ENCODE peak calls at places on chromosomes 5 and 9, in five cellular contexts. Q is GM12878, H is H1, M is HCT116, G is K562. S is an unnamed sample.

GRCh38 chr5:32071351-32071944 is 102.7 kb downstream of the GOLPH3 start:
- DNase-seq in Q (no peak), H (no peak), M (no peak), G (no peak), S (no peak)

GRCh38 chr5:1417586-1418225 is 27.5 kb downstream of the SLC6A3 start:
- DNase-seq in Q (no peak), H (no peak), M (no peak), G (no peak), S (no peak)

GRCh38 chr5:37580106-37580505 is 201.0 kb downstream of the WDR70 start:
- DNase-seq in Q (no peak), H (no peak), M (no peak), G (no peak), S (no peak)

GRCh38 chr9:84397822-84398221 is 57.3 kb upstream of the SLC28A3 start:
- DNase-seq in Q (no peak), H (no peak), M (no peak), G (no peak), S (no peak)

GRCh38 chr5:56737002-56737621 is 78.2 kb upstream of the MAP3K1 start:
- DNase-seq in Q (no peak), H (no peak), M (no peak), G (no peak), S (no peak)

GRCh38 chr9:129141066-129142041 is 30.1 kb downstream of the PTPA start:
- DNase-seq in Q (peak; percentile 71), H (no peak), M (no peak), G (peak; percentile 31), S (no peak)

GRCh38 chr9:7165350-7165937 is 407.7 kb downstream of the KDM4C start:
- DNase-seq in Q (no peak), H (no peak), M (no peak), G (peak; percentile 24), S (no peak)

GRCh38 chr5:134510970-134511795 is 14.3 kb upstream of the JADE2 start:
- DNase-seq in Q (no peak), H (peak; percentile 78), M (no peak), G (no peak), S (peak; percentile 65)

GRCh38 chr9:14314424-14314928 is 535 bp upstream of the NFIB start:
- DNase-seq in Q (no peak), H (no peak), M (peak; percentile 19), G (peak; percentile 42), S (peak; percentile 57)

GRCh38 chr5:168612123-168612522 is 33.0 kb upstream of the PANK3 start:
- DNase-seq in Q (no peak), H (no peak), M (no peak), G (no peak), S (no peak)

GRCh38 chr5:157748740-157749461 is 5.4 kb downstream of the LSM11 start:
- DNase-seq in Q (no peak), H (no peak), M (no peak), G (peak; percentile 9), S (no peak)

GRCh38 chr5:132979367-132979935 is 16.0 kb upstream of the AFF4 start:
- DNase-seq in Q (no peak), H (no peak), M (no peak), G (no peak), S (peak; percentile 9)

GRCh38 chr5:171739246-171739645 is 46.4 kb upstream of the SMIM23 start:
- DNase-seq in Q (no peak), H (no peak), M (no peak), G (no peak), S (no peak)

GRCh38 chr5:171738501-171738900 is 47.1 kb upstream of the SMIM23 start:
- DNase-seq in Q (no peak), H (no peak), M (no peak), G (no peak), S (no peak)

DNA sequence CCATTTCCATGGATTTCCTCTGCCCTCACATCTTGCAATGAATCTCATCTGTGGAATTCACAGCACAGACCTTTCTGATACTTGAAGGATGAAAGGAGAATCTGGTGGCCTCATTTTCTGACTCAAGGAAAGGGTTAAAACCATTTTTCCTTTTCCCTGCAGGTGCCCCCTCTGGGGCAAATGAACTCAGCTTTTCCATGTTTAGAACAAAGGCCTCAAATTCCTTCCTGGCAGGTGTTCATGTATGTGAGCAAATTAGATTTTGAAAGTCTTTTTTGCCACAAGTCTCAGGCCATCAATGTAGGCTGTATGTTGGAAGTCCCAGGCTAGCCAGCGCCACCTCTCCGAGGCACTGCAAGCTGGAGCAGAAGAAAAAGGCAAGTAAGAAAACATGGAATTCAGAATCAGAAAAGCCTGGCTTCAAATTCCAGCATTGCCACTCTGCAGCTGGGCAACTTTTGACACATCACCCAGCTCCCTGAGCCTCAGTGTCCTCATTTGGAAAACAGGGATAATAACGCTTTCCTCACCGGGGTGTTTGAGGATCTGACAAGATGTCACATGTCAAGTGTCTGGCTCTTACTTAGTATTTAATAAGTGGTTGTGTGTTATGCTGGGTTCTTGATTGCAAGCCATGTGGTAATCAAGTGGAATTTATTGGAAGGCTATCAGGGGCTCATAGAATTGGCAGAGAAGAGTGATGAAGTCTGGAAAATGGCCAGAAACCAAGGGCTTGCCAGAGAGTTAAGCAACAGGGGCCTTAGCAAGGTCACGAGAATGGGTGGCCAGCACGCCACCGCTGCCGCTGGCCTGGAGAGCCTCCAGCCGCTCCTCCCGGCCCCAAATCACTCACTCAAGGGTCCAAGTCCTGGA is 48.4 kb upstream of the SMIM23 start:
- DNase-seq in Q (no peak), H (no peak), M (no peak), G (no peak), S (no peak)
- TF ChIP-seq SP1 in Q (no peak), H (no peak), M (no peak), G (no peak), S (no peak)

GRCh38 chr5:88244686-88245085 is 24.0 kb downstream of the TMEM161B start:
- DNase-seq in Q (no peak), H (no peak), M (no peak), G (no peak), S (no peak)
- H3K4me2 ChIP-seq in Q (no peak overlapping the region), H (peak overlapping the region; percentile 27), M (no peak overlapping the region), G (no peak overlapping the region), S (peak overlapping the region; percentile 56)

GRCh38 chr5:66851306-66851705 is 255.1 kb downstream of the MAST4 start:
- DNase-seq in Q (no peak), H (no peak), M (no peak), G (no peak), S (no peak)
- TF ChIP-seq SP1 in Q (no peak), H (no peak), M (no peak), G (no peak), S (no peak)

DNA sequence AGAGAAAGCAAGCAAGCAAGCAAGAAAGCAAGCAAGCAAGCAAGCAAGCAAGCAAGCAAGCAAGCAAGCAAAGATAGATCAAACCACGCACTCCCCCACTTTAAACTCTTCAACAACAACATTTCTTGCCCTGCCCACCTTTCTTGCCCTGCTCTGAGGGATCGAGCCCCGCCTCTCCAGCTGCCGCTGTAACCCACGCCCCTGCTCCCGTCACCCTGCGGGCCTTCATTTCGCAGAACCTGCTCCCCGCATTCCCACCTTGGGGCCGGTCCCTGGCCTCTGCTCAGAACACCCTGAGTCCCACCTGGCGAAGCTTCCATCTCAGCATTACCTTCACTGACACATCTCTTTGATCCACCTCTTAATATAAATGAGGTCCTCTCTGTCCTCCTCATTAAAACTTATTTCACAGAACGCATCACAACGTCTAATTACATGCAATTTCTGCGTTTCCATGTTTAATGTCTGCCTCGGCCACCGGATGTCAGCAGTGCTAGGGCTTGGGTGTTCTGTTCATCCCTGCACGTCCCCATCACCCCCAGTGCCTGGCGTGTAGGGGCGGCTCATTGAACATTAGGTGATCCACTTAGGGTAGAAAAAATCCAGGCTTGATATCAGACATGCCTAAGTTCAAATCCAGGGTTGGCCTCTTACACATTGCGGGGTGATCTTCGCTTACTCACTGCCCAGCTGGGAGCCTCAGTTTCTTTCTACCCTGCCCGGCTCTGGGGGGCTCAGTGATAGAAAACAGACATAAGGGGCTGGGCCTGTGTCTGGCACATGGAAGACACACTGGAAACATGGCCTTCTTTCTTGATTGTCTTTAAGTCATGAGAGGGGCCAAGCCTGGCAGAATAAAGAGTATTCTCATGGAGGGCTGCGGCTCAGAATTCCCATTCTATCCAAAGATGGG is 187.6 kb downstream of the DAB2IP start:
- DNase-seq in Q (no peak), H (no peak), M (no peak), G (no peak), S (no peak)
- H3K4me2 ChIP-seq in Q (peak overlapping the region; percentile 56), H (no peak overlapping the region), M (no peak overlapping the region), G (no peak overlapping the region), S (no peak overlapping the region)

GRCh38 chr9:34072868-34073590 is 24.3 kb upstream of the UBAP2 start:
- DNase-seq in Q (no peak), H (no peak), M (no peak), G (no peak), S (peak; percentile 94)
- TF ChIP-seq SP1 in Q (no peak), H (no peak), M (no peak), G (no peak), S (no peak)

DNA sequence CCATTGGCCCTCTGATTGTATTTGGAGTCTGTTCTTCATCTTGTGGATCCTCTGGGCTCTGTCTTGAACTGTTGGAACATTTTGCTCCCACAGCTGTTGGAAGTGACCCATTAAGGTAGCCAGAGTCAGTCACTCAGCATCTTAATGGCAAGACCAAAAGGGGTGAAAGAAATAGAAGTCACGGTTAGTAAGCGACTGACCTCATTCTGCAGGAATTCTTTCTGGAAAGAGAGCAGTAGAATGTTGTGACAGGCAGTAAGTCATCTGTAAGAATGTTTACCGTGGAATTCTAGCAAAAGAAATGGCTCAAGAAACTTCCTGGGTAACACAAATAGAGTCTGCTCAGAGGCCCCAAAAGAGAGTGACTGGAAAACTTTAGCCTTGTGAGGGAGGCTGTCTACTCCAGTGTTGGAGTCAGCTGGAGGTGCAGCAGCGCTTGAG is 28.6 kb upstream of the TNC start:
- DNase-seq in Q (no peak), H (no peak), M (no peak), G (no peak), S (no peak)
- H3K4me2 ChIP-seq in Q (no peak overlapping the region), H (no peak overlapping the region), M (no peak overlapping the region), G (no peak overlapping the region), S (no peak overlapping the region)